ENCODE peak calls at places on chromosomes 12 and 14, in five cellular contexts. K is progenitor cell of endocrine pancreas, V is upper lobe of left lung, P is GM12865, G is lower leg skin. I is an unnamed sample.

GRCh38 chr12:33942172-33942571 is 80.1 kb upstream of the ALG10 start:
- DNase-seq in V (no peak), K (no peak), P (no peak), G (no peak), I (no peak)

GRCh38 chr12:124915249-124916236 is 1.1 kb upstream of the UBC start:
- DNase-seq in P (no peak), K (no peak), G (no peak), V (no peak), I (no peak)

GRCh38 chr14:102319351-102320032 is at the start of gene ZNF839:
- DNase-seq in P (peak), G (peak), K (peak), V (peak), I (peak)

GRCh38 chr12:108375986-108376663 is 37.0 kb upstream of the CMKLR1 start:
- DNase-seq in G (no peak), K (no peak), V (no peak), P (no peak), I (no peak)

GRCh38 chr12:74538491-74539258 is 1.0 kb downstream of the ATXN7L3B start:
- DNase-seq in V (peak), G (no peak), K (no peak), P (peak), I (no peak)

GRCh38 chr12:26701604-26702215 is 131.3 kb downstream of the ITPR2 start:
- DNase-seq in K (no peak), G (no peak), P (peak), V (no peak), I (no peak)

GRCh38 chr12:12167847-12168246 is 97.1 kb downstream of the BCL2L14 start:
- DNase-seq in G (no peak), P (no peak), K (no peak), V (no peak), I (no peak)

GRCh38 chr12:94710933-94711332 is 60.6 kb upstream of the TMCC3 start:
- DNase-seq in G (no peak), K (no peak), V (no peak), P (peak), I (no peak)

GRCh38 chr12:116244001-116244400 is 33.5 kb downstream of the MED13L start:
- DNase-seq in V (no peak), K (no peak), G (no peak), P (no peak), I (no peak)

GRCh38 chr12:71567562-71567961 is 96.1 kb downstream of the ZFC3H1 start:
- DNase-seq in V (no peak), G (no peak), P (no peak), K (no peak), I (no peak)

GRCh38 chr12:42716521-42716920 is 127.0 kb upstream of the PRICKLE1 start:
- DNase-seq in P (no peak), V (no peak), K (no peak), G (no peak), I (no peak)

GRCh38 chr12:67969134-67969782 is 20.0 kb upstream of the IFNG-AS1 start:
- DNase-seq in G (no peak), K (no peak), P (no peak), V (no peak), I (no peak)

GRCh38 chr12:52813885-52814709 is at the start of gene KRT4:
- DNase-seq in V (no peak), G (no peak), K (no peak), P (no peak), I (no peak)

GRCh38 chr12:120775862-120776552 is 50.4 kb downstream of the ACADS start:
- DNase-seq in V (no peak), K (no peak), G (no peak), P (no peak), I (no peak)
- TF ChIP-seq CTCF in V (no peak), K (peak), G (no peak), P (peak), I (no peak)

GRCh38 chr12:2879853-2880252 is 2.8 kb downstream of the RHNO1 start:
- DNase-seq in G (no peak), P (no peak), K (no peak), V (no peak), I (no peak)

GRCh38 chr12:2877047-2877958 is at the start of the genes FOXM1 and RHNO1:
- DNase-seq in G (peak), K (peak), P (peak), V (peak), I (peak)

GRCh38 chr12:2877959-2878732 is 1.1 kb downstream of the RHNO1 start:
- DNase-seq in G (no peak), V (no peak), K (no peak), P (peak), I (no peak)

GRCh38 chr12:2876431-2877046 is 435 bp downstream of the FOXM1 start:
- DNase-seq in V (no peak), K (no peak), P (peak), G (no peak), I (no peak)
- TF ChIP-seq CTCF in V (no peak), K (no peak), P (no peak), G (no peak), I (no peak)

GRCh38 chr12:109719123-109720022 is 5.7 kb downstream of the FAM222A start:
- DNase-seq in K (no peak), V (no peak), G (no peak), P (no peak), I (no peak)
- TF ChIP-seq CTCF in K (peak), V (no peak), G (no peak), P (no peak), I (no peak)

GRCh38 chr12:38921025-38921677 is 15.8 kb upstream of the CPNE8 start:
- DNase-seq in K (peak), G (no peak), V (no peak), P (peak), I (no peak)
- TF ChIP-seq CTCF in K (peak), G (no peak), V (peak), P (peak), I (no peak)

GRCh38 chr14:88904206-88904647 is 79.8 kb downstream of the TTC8 start:
- DNase-seq in G (no peak), K (no peak), P (no peak), V (no peak), I (no peak)
- TF ChIP-seq CTCF in G (no peak), K (no peak), P (no peak), V (no peak), I (no peak)

I was measured in activated B cell treated with CpG ODN at 0.5 μM for 24 hours.